ENCODE peak calls at places on chromosomes 3 and 15, in ten cellular contexts. M is endothelial cell, R is breast epithelium, Q is kidney, K is Peyer's patch, Z is H9, B is upper lobe of left lung, U is osteoblast, O is nephron progenitor cell, J is brain microvascular endothelial cell. Y is an unnamed sample.
A peak's percentile ranks its signal among the peaks of the same experiment; 100 is the strongest.

GRCh38 chr15:91803260-91803659 is 50.2 kb upstream of the SLCO3A1 start:
- DNase-seq in M (no peak), R (no peak), Q (no peak), K (no peak), Z (no peak), B (no peak), U (no peak), O (no peak), J (no peak), Y (no peak)

GRCh38 chr3:141546586-141546985 is 59.8 kb downstream of the RASA2 start:
- DNase-seq in M (no peak), R (no peak), Q (no peak), K (no peak), Z (no peak), B (no peak), U (no peak), O (no peak), J (no peak), Y (no peak)

GRCh38 chr3:138196023-138196422 is 8.9 kb downstream of the ARMC8 start:
- DNase-seq in M (no peak), R (no peak), Q (no peak), K (no peak), Z (no peak), B (no peak), U (no peak), O (no peak), J (no peak), Y (no peak)

GRCh38 chr3:32138545-32139104 is 32.2 kb downstream of the GPD1L start:
- DNase-seq in M (no peak), R (no peak), Q (no peak), K (no peak), Z (no peak), B (no peak), U (no peak), O (no peak), J (no peak), Y (no peak)

GRCh38 chr3:149131594-149131993 is 2.2 kb downstream of the HPS3 start:
- DNase-seq in M (no peak), R (no peak), Q (no peak), K (no peak), Z (no peak), B (no peak), U (no peak), O (no peak), J (no peak), Y (no peak)

GRCh38 chr3:72489916-72490315 is 358.3 kb downstream of the SHQ1 start:
- DNase-seq in M (no peak), R (no peak), Q (no peak), K (no peak), Z (no peak), B (no peak), U (no peak), O (no peak), J (no peak), Y (no peak)

GRCh38 chr3:24339266-24339825 is 155.3 kb downstream of the THRB start:
- DNase-seq in M (no peak), R (no peak), Q (no peak), K (no peak), Z (no peak), B (no peak), U (no peak), O (no peak), J (no peak), Y (no peak)

GRCh38 chr15:48101376-48101961 is 19.3 kb upstream of the SLC24A5 start:
- DNase-seq in M (no peak), R (no peak), Q (no peak), K (no peak), Z (no peak), B (no peak), U (no peak), O (no peak), J (no peak), Y (no peak)

GRCh38 chr15:100042558-100042957 is 299.2 kb downstream of the ADAMTS17 start:
- DNase-seq in M (no peak), R (no peak), Q (no peak), K (no peak), Z (no peak), B (no peak), U (no peak), O (no peak), J (peak; percentile 45), Y (no peak)

GRCh38 chr3:15319575-15319974 is 12.8 kb downstream of the SH3BP5 start:
- DNase-seq in M (no peak), R (no peak), Q (no peak), K (no peak), Z (no peak), B (no peak), U (peak; percentile 90), O (no peak), J (peak; percentile 15), Y (no peak)

GRCh38 chr15:45099549-45100165 is 14.3 kb downstream of the DUOX2 start:
- DNase-seq in M (no peak), R (no peak), Q (no peak), K (no peak), Z (no peak), B (peak; percentile 43), U (peak; percentile 34), O (no peak), J (no peak), Y (no peak)

GRCh38 chr15:22933641-22934061 is 46.5 kb downstream of the CYFIP1 start:
- DNase-seq in M (no peak), R (no peak), Q (no peak), K (no peak), Z (no peak), B (no peak), U (peak; percentile 58), O (no peak), J (no peak), Y (no peak)

GRCh38 chr3:197278933-197279332 is 19.5 kb downstream of the DLG1 start:
- DNase-seq in M (no peak), R (no peak), Q (no peak), K (no peak), Z (no peak), B (no peak), U (no peak), O (no peak), J (no peak), Y (no peak)

GRCh38 chr3:33064929-33065328 is 32.0 kb downstream of the GLB1 start:
- DNase-seq in M (no peak), R (no peak), Q (no peak), K (no peak), Z (no peak), B (no peak), U (no peak), O (no peak), J (no peak), Y (no peak)

GRCh38 chr3:138946554-138947302 is at the start of the genes FOXL2 and FOXL2NB:
- DNase-seq in M (peak; percentile 61), R (no peak), Q (peak; percentile 78), K (no peak), Z (peak; percentile 86), B (peak; percentile 87), U (no peak), O (peak; percentile 63), J (no peak), Y (no peak)

GRCh38 chr3:1272541-1273265 is 179.9 kb downstream of the CNTN6 start:
- DNase-seq in M (no peak), R (no peak), Q (no peak), K (no peak), Z (no peak), B (no peak), U (no peak), O (no peak), J (no peak), Y (no peak)

GRCh38 chr3:1269808-1270207 is 177.0 kb downstream of the CNTN6 start:
- DNase-seq in M (no peak), R (no peak), Q (no peak), K (no peak), Z (no peak), B (no peak), U (no peak), O (no peak), J (no peak), Y (no peak)

GRCh38 chr3:1275495-1275894 is 182.7 kb downstream of the CNTN6 start:
- DNase-seq in M (no peak), R (no peak), Q (no peak), K (no peak), Z (peak; percentile 41), B (no peak), U (no peak), O (peak; percentile 14), J (peak; percentile 18), Y (no peak)
- TF ChIP-seq CTCF in M (no peak), R (no peak), Q (peak; percentile 11), K (peak; percentile 37), Z (peak; percentile 73), B (no peak), U (no peak), O (peak; percentile 19), J (peak; percentile 59), Y (no peak)

GRCh38 chr15:74817370-74817737 is 4.7 kb downstream of the LMAN1L start:
- DNase-seq in M (peak; percentile 26), R (peak; percentile 59), Q (no peak), K (peak; percentile 82), Z (peak; percentile 67), B (no peak), U (no peak), O (no peak), J (peak; percentile 5), Y (no peak)
- TF ChIP-seq CTCF in M (no peak), R (no peak), Q (peak; percentile 6), K (peak; percentile 74), Z (peak; percentile 38), B (no peak), U (peak; percentile 31), O (no peak), J (peak; percentile 37), Y (no peak)

GRCh38 chr3:192445768-192446644 is 281.3 kb downstream of the FGF12 start:
- DNase-seq in M (no peak), R (no peak), Q (no peak), K (no peak), Z (no peak), B (no peak), U (no peak), O (peak; percentile 4), J (no peak), Y (no peak)
- TF ChIP-seq CTCF in M (no peak), R (no peak), Q (no peak), K (no peak), Z (no peak), B (no peak), U (no peak), O (no peak), J (no peak), Y (no peak)

DNA sequence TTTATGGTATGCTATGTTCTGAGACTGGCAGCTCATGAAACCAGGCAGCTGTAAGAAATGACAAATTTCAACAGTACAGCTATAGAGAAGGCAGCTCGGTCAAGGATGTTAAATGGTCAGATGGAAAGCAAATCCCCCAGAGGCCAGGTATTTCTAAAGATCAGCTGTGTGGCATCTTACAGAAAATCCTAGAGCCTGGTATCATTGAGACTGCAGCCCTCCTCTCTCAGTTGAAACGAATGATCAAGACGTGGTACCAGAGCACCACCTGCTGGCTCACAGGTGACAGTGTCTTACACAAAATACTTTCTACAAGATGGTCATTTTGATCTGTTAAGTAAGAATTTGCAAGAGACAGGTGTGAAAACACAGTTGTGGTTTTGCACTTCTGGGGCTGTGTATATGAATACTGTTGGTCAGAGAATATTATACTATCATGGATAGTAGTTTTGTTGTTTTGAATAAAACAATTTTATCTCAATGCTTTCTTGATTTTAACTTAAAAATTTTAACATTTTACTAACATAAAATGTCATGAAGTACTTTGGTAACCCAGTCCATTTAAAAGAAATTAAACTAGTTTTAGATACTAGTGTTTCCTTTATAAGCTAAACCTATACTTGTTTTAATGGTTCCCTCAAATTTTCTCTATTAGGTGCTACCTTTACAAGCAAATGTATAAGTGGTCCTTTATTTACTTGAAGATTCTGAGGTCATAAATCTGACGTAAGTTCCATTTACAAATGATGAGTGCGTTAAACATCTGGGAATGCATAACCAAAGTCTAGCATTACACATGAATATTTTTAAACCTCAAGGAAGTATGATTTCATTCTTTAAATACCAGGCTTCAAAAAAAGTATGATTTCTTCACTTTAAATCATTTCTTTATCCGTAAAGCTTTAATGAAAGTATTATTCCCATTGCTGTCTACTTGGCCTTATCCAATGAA is 121.9 kb downstream of the PDZRN3 start:
- DNase-seq in M (peak; percentile 71), R (peak; percentile 45), Q (peak; percentile 70), K (peak; percentile 60), Z (peak; percentile 73), B (no peak), U (peak; percentile 88), O (peak; percentile 78), J (peak; percentile 66), Y (peak; percentile 37)
- TF ChIP-seq CTCF in M (peak; percentile 76), R (peak; percentile 91), Q (peak; percentile 95), K (peak; percentile 89), Z (peak; percentile 90), B (peak; percentile 39), U (peak; percentile 91), O (peak; percentile 90), J (peak; percentile 88), Y (peak; percentile 86)

Y was measured in mesothelial cell of epicardium.